ENCODE peak calls at places on chromosomes 11 and 22, in seven cellular contexts. P, X, L, N, E, I and G are unnamed samples.

GRCh38 chr11:45149483-45150056 is 3.1 kb downstream of the PRDM11 start:
- DNase-seq in L (no peak), N (no peak), X (peak), I (no peak), P (no peak), E (no peak), G (no peak)

GRCh38 chr22:23058481-23059336 is 11.6 kb upstream of the GNAZ start:
- DNase-seq in L (no peak), N (no peak), E (no peak), P (no peak), X (peak), I (no peak), G (no peak)

GRCh38 chr11:80118071-80118470 is 677.2 kb upstream of the TENM4 start:
- DNase-seq in P (no peak), L (no peak), X (no peak), I (no peak), E (no peak), N (no peak), G (no peak)

GRCh38 chr11:68962527-68963250 is 18.1 kb downstream of the MRGPRD start:
- DNase-seq in P (peak), N (no peak), E (no peak), X (peak), I (no peak), L (no peak), G (no peak)

GRCh38 chr11:33475999-33476398 is 218.8 kb downstream of the HIPK3 start:
- DNase-seq in L (peak), I (no peak), X (no peak), P (peak), N (no peak), E (peak), G (no peak)

GRCh38 chr22:33902073-33902472 is 18.2 kb downstream of the LARGE1 start:
- DNase-seq in P (no peak), N (no peak), I (no peak), L (no peak), X (no peak), E (no peak), G (no peak)

GRCh38 chr22:17269607-17270261 is 50.5 kb upstream of the ADA2 start:
- DNase-seq in E (no peak), N (no peak), I (no peak), L (no peak), P (no peak), X (no peak), G (no peak)

GRCh38 chr11:313304-313786 is 495 bp upstream of the IFITM1 start:
- DNase-seq in E (no peak), X (peak), P (no peak), I (no peak), L (no peak), N (no peak), G (no peak)

GRCh38 chr22:37932821-37933578 is 20.4 kb downstream of the C22orf23 start:
- DNase-seq in E (no peak), P (no peak), L (no peak), X (no peak), I (no peak), N (no peak), G (no peak)

GRCh38 chr11:13674799-13675509 is 6.5 kb downstream of the FAR1 start:
- DNase-seq in N (no peak), L (peak), P (no peak), X (no peak), I (no peak), E (no peak), G (no peak)

GRCh38 chr22:45885171-45885840 is 91.7 kb downstream of the WNT7B start:
- DNase-seq in P (no peak), N (no peak), X (peak), I (no peak), L (no peak), E (no peak), G (no peak)

GRCh38 chr11:18743900-18744514 is 18.0 kb upstream of the IGSF22 start:
- DNase-seq in E (no peak), L (no peak), I (no peak), N (no peak), P (no peak), X (no peak), G (no peak)

GRCh38 chr11:95699631-95700470 is 89.7 kb downstream of the FAM76B start:
- DNase-seq in N (no peak), P (no peak), E (peak), I (no peak), X (no peak), L (peak), G (no peak)

GRCh38 chr22:20238567-20239062 is 29.5 kb downstream of the RTN4R start:
- DNase-seq in L (no peak), I (peak), P (peak), E (no peak), N (no peak), X (peak), G (peak)

GRCh38 chr11:119641991-119642745 is 86.8 kb downstream of the NECTIN1 start:
- DNase-seq in P (no peak), E (no peak), I (no peak), X (no peak), L (peak), N (no peak), G (peak)

GRCh38 chr11:113465786-113466185 is 9.4 kb downstream of the DRD2 start:
- DNase-seq in N (no peak), E (no peak), X (no peak), I (no peak), L (no peak), P (no peak), G (no peak)

GRCh38 chr11:78825531-78825930 is 250.9 kb upstream of the NARS2 start:
- DNase-seq in X (no peak), E (no peak), P (no peak), I (no peak), N (no peak), L (no peak), G (no peak)

GRCh38 chr22:49724893-49725489 is 102.7 kb downstream of the BRD1 start:
- DNase-seq in I (peak), L (peak), X (peak), E (peak), N (peak), P (peak), G (peak)

GRCh38 chr22:37710675-37711074 is 13.8 kb downstream of the TRIOBP start:
- DNase-seq in N (no peak), P (no peak), I (no peak), E (no peak), L (no peak), X (no peak), G (no peak)

GRCh38 chr11:87194985-87195820 is 157.5 kb downstream of the TMEM135 start:
- DNase-seq in I (no peak), X (no peak), P (no peak), N (no peak), L (no peak), E (no peak), G (no peak)

GRCh38 chr11:103183981-103184592 is 74.9 kb downstream of the DYNC2H1 start:
- DNase-seq in I (no peak), L (peak), X (no peak), E (no peak), P (peak), N (no peak), G (no peak)

GRCh38 chr11:132099692-132100091 is 729.3 kb downstream of the NTM start:
- DNase-seq in P (peak), L (no peak), I (peak), N (no peak), X (no peak), E (no peak), G (no peak)

GRCh38 chr11:12792590-12792989 is 118.4 kb downstream of the TEAD1 start:
- DNase-seq in N (no peak), E (peak), P (no peak), I (no peak), L (peak), X (no peak), G (no peak)

GRCh38 chr11:123672568-123672967 is 18.1 kb upstream of the SCN3B start:
- DNase-seq in P (no peak), I (no peak), X (no peak), E (no peak), L (no peak), N (no peak), G (no peak)

GRCh38 chr11:7204778-7205177 is 46.9 kb upstream of the SYT9 start:
- DNase-seq in N (no peak), I (peak), L (peak), X (no peak), P (no peak), E (peak), G (no peak)